ENCODE peak calls at places on chromosome 1, in four cellular contexts. U is AG04450, V is tibial nerve, X is lung. G is an unnamed sample.

GRCh38 chr1:98086796-98087195 is 166.0 kb upstream of the DPYD start:
- DNase-seq in U (peak), X (no peak), V (no peak), G (no peak)

GRCh38 chr1:1424623-1425229 is 3.6 kb upstream of the ANKRD65 start:
- DNase-seq in V (no peak), U (no peak), X (no peak), G (no peak)

GRCh38 chr1:117284408-117285215 is 73.9 kb upstream of the VTCN1 start:
- DNase-seq in V (no peak), X (no peak), U (peak), G (no peak)

GRCh38 chr1:71270394-71270793 is 189.6 kb upstream of the ZRANB2 start:
- DNase-seq in X (no peak), V (no peak), U (no peak), G (no peak)

GRCh38 chr1:58971629-58972140 is 187.8 kb upstream of the JUN start:
- DNase-seq in U (no peak), V (no peak), X (no peak), G (no peak)

GRCh38 chr1:150976879-150977694 is 2.5 kb upstream of the CERS2 start:
- DNase-seq in U (no peak), V (peak), X (peak), G (peak)

GRCh38 chr1:54955359-54955758 is 25.1 kb upstream of the TMEM61 start:
- DNase-seq in X (no peak), U (no peak), V (no peak), G (no peak)

GRCh38 chr1:24362982-24363614 is 43.9 kb downstream of the GRHL3 start:
- DNase-seq in U (peak), X (no peak), V (no peak), G (no peak)

GRCh38 chr1:185016880-185017279 is 28.5 kb upstream of the RNF2 start:
- DNase-seq in V (no peak), U (no peak), X (no peak), G (no peak)

GRCh38 chr1:185369786-185370185 is 52.7 kb upstream of the IVNS1ABP start:
- DNase-seq in X (no peak), U (no peak), V (no peak), G (no peak)

GRCh38 chr1:84289169-84289785 is 12.2 kb upstream of the SAMD13 start:
- DNase-seq in X (no peak), U (no peak), V (no peak), G (no peak)
- H3K4me3 ChIP-seq in X (no peak), U (no peak), V (no peak), G (no peak)

GRCh38 chr1:182841368-182841988 is 2.3 kb downstream of the DHX9 start:
- DNase-seq in X (no peak), V (no peak), U (peak), G (no peak)

GRCh38 chr1:182845379-182845778 is 6.2 kb downstream of the DHX9 start:
- DNase-seq in X (no peak), V (no peak), U (no peak), G (no peak)

GRCh38 chr1:182842265-182842664 is 3.1 kb downstream of the DHX9 start:
- DNase-seq in X (no peak), U (no peak), V (no peak), G (no peak)

GRCh38 chr1:182835811-182836210 is 3.3 kb upstream of the DHX9 start:
- DNase-seq in X (no peak), U (no peak), V (no peak), G (no peak)

GRCh38 chr1:182839209-182840065 is at the start of gene DHX9:
- DNase-seq in V (peak), X (peak), U (peak), G (peak)
- TF ChIP-seq CTCF in V (peak), X (peak), U (peak), G (peak)

GRCh38 chr1:4312024-4312423 is 342.4 kb upstream of the AJAP1 start:
- DNase-seq in X (no peak), U (no peak), V (no peak), G (no peak)

GRCh38 chr1:4309676-4310320 is 344.6 kb upstream of the AJAP1 start:
- DNase-seq in V (no peak), X (no peak), U (no peak), G (no peak)

GRCh38 chr1:4308826-4309225 is 345.6 kb upstream of the AJAP1 start:
- DNase-seq in X (no peak), U (no peak), V (no peak), G (no peak)

GRCh38 chr1:4307911-4308545 is 346.4 kb upstream of the AJAP1 start:
- DNase-seq in X (no peak), V (no peak), U (no peak), G (no peak)

GRCh38 chr1:4310396-4310923 is 343.9 kb upstream of the AJAP1 start:
- DNase-seq in X (no peak), U (no peak), V (no peak), G (no peak)
- H3K4me3 ChIP-seq in X (no peak), U (no peak), V (no peak), G (no peak)

GRCh38 chr1:230351516-230351915 is 74.6 kb downstream of the PGBD5 start:
- DNase-seq in V (no peak), X (no peak), U (no peak), G (no peak)

GRCh38 chr1:230345139-230345885 is 80.8 kb downstream of the PGBD5 start:
- DNase-seq in X (no peak), V (no peak), U (no peak), G (no peak)

GRCh38 chr1:230350208-230350921 is 75.8 kb downstream of the PGBD5 start:
- DNase-seq in V (no peak), X (no peak), U (no peak), G (peak)

GRCh38 chr1:230351983-230352382 is 74.1 kb downstream of the PGBD5 start:
- DNase-seq in X (no peak), U (no peak), V (no peak), G (no peak)

GRCh38 chr1:230348386-230349022 is 77.6 kb downstream of the PGBD5 start:
- DNase-seq in X (no peak), U (no peak), V (no peak), G (no peak)
- TF ChIP-seq CTCF in X (no peak), U (no peak), V (no peak), G (no peak)